ENCODE peak calls at places on chromosomes 11 and 22, in seven cellular contexts. One of them, this sample, is unnamed. For H3K9me3, the result is how much of the 10 kb centered on the place peaks cover.

GRCh38 chr11:47516984-47517853 is 35.7 kb downstream of the CELF1 start:
- DNase-seq in CD8-positive, alpha-beta memory T cell: no peak
- DNase-seq in spleen: no peak
- DNase-seq in right cardiac atrium: no peak
- DNase-seq in neuronal stem cell: no peak
- DNase-seq in cardiac muscle cell: no peak
- DNase-seq in prostate gland: no peak
- DNase-seq in this sample: no peak

GRCh38 chr11:45142241-45142885 is 4.1 kb upstream of the PRDM11 start:
- DNase-seq in spleen: no peak
- DNase-seq in neuronal stem cell: no peak
- DNase-seq in right cardiac atrium: no peak
- DNase-seq in prostate gland: no peak
- DNase-seq in cardiac muscle cell: peak
- DNase-seq in CD8-positive, alpha-beta memory T cell: no peak
- DNase-seq in this sample: no peak

GRCh38 chr11:128342511-128343133 is 244.7 kb downstream of the ETS1 start:
- DNase-seq in neuronal stem cell: no peak
- DNase-seq in spleen: peak
- DNase-seq in right cardiac atrium: peak
- DNase-seq in CD8-positive, alpha-beta memory T cell: peak
- DNase-seq in cardiac muscle cell: peak
- DNase-seq in prostate gland: no peak
- DNase-seq in this sample: peak

GRCh38 chr11:56932572-56933235 is 56.0 kb upstream of the OR5AK2 start:
- DNase-seq in cardiac muscle cell: peak
- DNase-seq in right cardiac atrium: no peak
- DNase-seq in spleen: no peak
- DNase-seq in neuronal stem cell: no peak
- DNase-seq in CD8-positive, alpha-beta memory T cell: no peak
- DNase-seq in prostate gland: peak
- DNase-seq in this sample: no peak

GRCh38 chr11:113148076-113148475 is 166.3 kb upstream of the TTC12 start:
- DNase-seq in cardiac muscle cell: no peak
- DNase-seq in neuronal stem cell: no peak
- DNase-seq in CD8-positive, alpha-beta memory T cell: no peak
- DNase-seq in spleen: no peak
- DNase-seq in right cardiac atrium: no peak
- DNase-seq in prostate gland: no peak
- DNase-seq in this sample: no peak

GRCh38 chr11:129768356-129768755 is 47.3 kb upstream of the TMEM45B start:
- DNase-seq in right cardiac atrium: no peak
- DNase-seq in CD8-positive, alpha-beta memory T cell: no peak
- DNase-seq in spleen: no peak
- DNase-seq in cardiac muscle cell: peak
- DNase-seq in neuronal stem cell: no peak
- DNase-seq in prostate gland: no peak
- DNase-seq in this sample: no peak

GRCh38 chr11:71433648-71434450 is 14.3 kb downstream of the DHCR7 start:
- DNase-seq in CD8-positive, alpha-beta memory T cell: no peak
- DNase-seq in right cardiac atrium: peak
- DNase-seq in neuronal stem cell: no peak
- DNase-seq in cardiac muscle cell: peak
- DNase-seq in prostate gland: peak
- DNase-seq in spleen: no peak
- DNase-seq in this sample: no peak

GRCh38 chr11:111532365-111532709 is 8.2 kb upstream of the LAYN start:
- DNase-seq in cardiac muscle cell: no peak
- DNase-seq in spleen: no peak
- DNase-seq in CD8-positive, alpha-beta memory T cell: no peak
- DNase-seq in right cardiac atrium: no peak
- DNase-seq in prostate gland: no peak
- DNase-seq in neuronal stem cell: no peak
- DNase-seq in this sample: no peak

GRCh38 chr11:21561589-21561988 is 631.3 kb upstream of the ANO5 start:
- DNase-seq in neuronal stem cell: no peak
- DNase-seq in prostate gland: no peak
- DNase-seq in right cardiac atrium: no peak
- DNase-seq in spleen: no peak
- DNase-seq in cardiac muscle cell: no peak
- DNase-seq in CD8-positive, alpha-beta memory T cell: no peak
- DNase-seq in this sample: no peak

GRCh38 chr11:11978792-11979486 is 29.5 kb downstream of the DKK3 start:
- DNase-seq in CD8-positive, alpha-beta memory T cell: no peak
- DNase-seq in cardiac muscle cell: peak
- DNase-seq in prostate gland: no peak
- DNase-seq in spleen: peak
- DNase-seq in right cardiac atrium: peak
- DNase-seq in neuronal stem cell: no peak
- DNase-seq in this sample: no peak

GRCh38 chr11:72726266-72727220 is 25.7 kb downstream of the ARAP1 start:
- DNase-seq in right cardiac atrium: no peak
- DNase-seq in neuronal stem cell: no peak
- DNase-seq in spleen: peak
- DNase-seq in CD8-positive, alpha-beta memory T cell: no peak
- DNase-seq in cardiac muscle cell: no peak
- DNase-seq in prostate gland: no peak
- DNase-seq in this sample: no peak

GRCh38 chr22:30127749-30128166 is 47.5 kb downstream of the HORMAD2 start:
- DNase-seq in spleen: no peak
- DNase-seq in cardiac muscle cell: peak
- DNase-seq in neuronal stem cell: no peak
- DNase-seq in prostate gland: no peak
- DNase-seq in CD8-positive, alpha-beta memory T cell: no peak
- DNase-seq in right cardiac atrium: no peak
- DNase-seq in this sample: no peak

GRCh38 chr11:1691878-1692707 is 4.9 kb upstream of the KRTAP5-6 start:
- DNase-seq in prostate gland: no peak
- DNase-seq in spleen: no peak
- DNase-seq in neuronal stem cell: no peak
- DNase-seq in CD8-positive, alpha-beta memory T cell: no peak
- DNase-seq in right cardiac atrium: no peak
- DNase-seq in cardiac muscle cell: no peak
- DNase-seq in this sample: no peak

GRCh38 chr22:29256606-29257325 is 11.0 kb downstream of the RHBDD3 start:
- DNase-seq in CD8-positive, alpha-beta memory T cell: no peak
- DNase-seq in spleen: no peak
- DNase-seq in right cardiac atrium: no peak
- DNase-seq in neuronal stem cell: no peak
- DNase-seq in cardiac muscle cell: no peak
- DNase-seq in prostate gland: no peak
- DNase-seq in this sample: no peak

GRCh38 chr11:109435121-109435742 is 13.2 kb downstream of the C11orf87 start:
- DNase-seq in neuronal stem cell: no peak
- DNase-seq in prostate gland: no peak
- DNase-seq in cardiac muscle cell: no peak
- DNase-seq in spleen: no peak
- DNase-seq in right cardiac atrium: no peak
- DNase-seq in CD8-positive, alpha-beta memory T cell: no peak
- DNase-seq in this sample: no peak

GRCh38 chr22:26975865-26976264 is 318.5 kb downstream of the MIAT start:
- DNase-seq in neuronal stem cell: no peak
- DNase-seq in right cardiac atrium: no peak
- DNase-seq in cardiac muscle cell: no peak
- DNase-seq in CD8-positive, alpha-beta memory T cell: no peak
- DNase-seq in spleen: no peak
- DNase-seq in prostate gland: no peak
- DNase-seq in this sample: no peak

GRCh38 chr11:73189315-73189714 is 28.8 kb upstream of the P2RY2 start:
- DNase-seq in CD8-positive, alpha-beta memory T cell: no peak
- DNase-seq in prostate gland: no peak
- DNase-seq in neuronal stem cell: no peak
- DNase-seq in spleen: peak
- DNase-seq in cardiac muscle cell: no peak
- DNase-seq in right cardiac atrium: peak
- DNase-seq in this sample: no peak

GRCh38 chr11:61912530-61912898 is 4.9 kb downstream of the RAB3IL1 start:
- DNase-seq in cardiac muscle cell: no peak
- DNase-seq in spleen: peak
- DNase-seq in CD8-positive, alpha-beta memory T cell: no peak
- DNase-seq in prostate gland: no peak
- DNase-seq in right cardiac atrium: peak
- DNase-seq in neuronal stem cell: no peak
- DNase-seq in this sample: no peak

GRCh38 chr22:20412474-20413216 is 18.7 kb downstream of the ZNF74 start:
- DNase-seq in neuronal stem cell: no peak
- DNase-seq in spleen: peak
- DNase-seq in right cardiac atrium: no peak
- DNase-seq in CD8-positive, alpha-beta memory T cell: no peak
- DNase-seq in cardiac muscle cell: no peak
- DNase-seq in prostate gland: no peak
- DNase-seq in this sample: no peak

GRCh38 chr11:115087791-115088190 is 409.5 kb downstream of the NXPE2 start:
- DNase-seq in cardiac muscle cell: no peak
- DNase-seq in spleen: no peak
- DNase-seq in prostate gland: no peak
- DNase-seq in neuronal stem cell: no peak
- DNase-seq in right cardiac atrium: no peak
- DNase-seq in CD8-positive, alpha-beta memory T cell: no peak
- DNase-seq in this sample: no peak

GRCh38 chr11:103528596-103528995 is 419.4 kb downstream of the DYNC2H1 start:
- DNase-seq in CD8-positive, alpha-beta memory T cell: no peak
- DNase-seq in spleen: no peak
- DNase-seq in neuronal stem cell: no peak
- DNase-seq in cardiac muscle cell: no peak
- DNase-seq in prostate gland: no peak
- DNase-seq in right cardiac atrium: no peak
- DNase-seq in this sample: no peak

GRCh38 chr22:44024288-44024908 is at the start of gene PARVB:
- DNase-seq in CD8-positive, alpha-beta memory T cell: no peak
- DNase-seq in right cardiac atrium: peak
- DNase-seq in spleen: peak
- DNase-seq in cardiac muscle cell: peak
- DNase-seq in neuronal stem cell: no peak
- DNase-seq in prostate gland: no peak
- DNase-seq in this sample: peak

GRCh38 chr22:43592470-43592869 is 180.7 kb downstream of the MPPED1 start:
- DNase-seq in cardiac muscle cell: peak
- DNase-seq in right cardiac atrium: no peak
- DNase-seq in CD8-positive, alpha-beta memory T cell: no peak
- DNase-seq in neuronal stem cell: peak
- DNase-seq in spleen: no peak
- DNase-seq in prostate gland: no peak
- DNase-seq in this sample: no peak

GRCh38 chr11:64611961-64612646 is 21.1 kb downstream of the SLC22A12 start:
- DNase-seq in spleen: no peak
- DNase-seq in right cardiac atrium: peak
- DNase-seq in CD8-positive, alpha-beta memory T cell: no peak
- DNase-seq in prostate gland: no peak
- DNase-seq in neuronal stem cell: no peak
- DNase-seq in cardiac muscle cell: no peak
- DNase-seq in this sample: no peak

GRCh38 chr11:122069946-122070345 is 46.1 kb downstream of the BLID start:
- DNase-seq in CD8-positive, alpha-beta memory T cell: no peak
- DNase-seq in prostate gland: no peak
- DNase-seq in neuronal stem cell: peak
- DNase-seq in right cardiac atrium: peak
- DNase-seq in spleen: no peak
- DNase-seq in cardiac muscle cell: peak
- DNase-seq in this sample: no peak

GRCh38 chr22:49170053-49170452 is 657.6 kb downstream of the BRD1 start:
- DNase-seq in prostate gland: no peak
- DNase-seq in right cardiac atrium: no peak
- DNase-seq in CD8-positive, alpha-beta memory T cell: no peak
- DNase-seq in cardiac muscle cell: no peak
- DNase-seq in spleen: no peak
- DNase-seq in neuronal stem cell: no peak
- DNase-seq in this sample: no peak
- H3K9me3 ChIP-seq in prostate gland: under half
- H3K9me3 ChIP-seq in right cardiac atrium: under half
- H3K9me3 ChIP-seq in CD8-positive, alpha-beta memory T cell: under half
- H3K9me3 ChIP-seq in cardiac muscle cell: under half
- H3K9me3 ChIP-seq in spleen: under half
- H3K9me3 ChIP-seq in neuronal stem cell: under half
- H3K9me3 ChIP-seq in this sample: under half

GRCh38 chr11:91790873-91791468 is 433.6 kb upstream of the FAT3 start:
- DNase-seq in right cardiac atrium: no peak
- DNase-seq in cardiac muscle cell: no peak
- DNase-seq in prostate gland: no peak
- DNase-seq in CD8-positive, alpha-beta memory T cell: no peak
- DNase-seq in neuronal stem cell: no peak
- DNase-seq in spleen: no peak
- DNase-seq in this sample: no peak
- H3K9me3 ChIP-seq in right cardiac atrium: under half
- H3K9me3 ChIP-seq in cardiac muscle cell: under half
- H3K9me3 ChIP-seq in prostate gland: under half
- H3K9me3 ChIP-seq in CD8-positive, alpha-beta memory T cell: under half
- H3K9me3 ChIP-seq in neuronal stem cell: under half
- H3K9me3 ChIP-seq in spleen: under half
- H3K9me3 ChIP-seq in this sample: under half

DNA sequence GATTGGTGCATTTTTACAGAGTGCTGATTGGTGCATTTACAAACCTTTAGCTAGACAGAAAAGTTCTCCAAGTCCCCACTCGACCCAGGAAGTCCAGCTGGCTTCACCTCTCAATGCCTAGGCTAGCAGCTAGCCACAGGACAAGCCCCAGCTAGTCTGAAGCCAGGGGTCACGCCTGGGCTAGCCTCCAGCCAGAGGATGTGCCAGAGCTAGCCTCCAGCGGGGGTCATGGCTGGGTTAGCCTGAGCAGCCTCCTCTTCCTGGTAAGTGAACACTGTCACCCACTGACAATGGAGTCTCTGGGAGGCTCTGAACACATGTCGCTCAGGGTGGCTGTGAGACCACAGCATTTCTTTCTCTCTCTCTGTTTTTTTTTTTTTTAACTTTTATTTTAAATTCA is 6.1 kb upstream of the SMIM38 start:
- DNase-seq in cardiac muscle cell: no peak
- DNase-seq in prostate gland: no peak
- DNase-seq in right cardiac atrium: no peak
- DNase-seq in spleen: peak
- DNase-seq in CD8-positive, alpha-beta memory T cell: no peak
- DNase-seq in neuronal stem cell: no peak
- DNase-seq in this sample: no peak
- H3K9me3 ChIP-seq in cardiac muscle cell: under half
- H3K9me3 ChIP-seq in prostate gland: under half
- H3K9me3 ChIP-seq in right cardiac atrium: under half
- H3K9me3 ChIP-seq in spleen: under half
- H3K9me3 ChIP-seq in CD8-positive, alpha-beta memory T cell: under half
- H3K9me3 ChIP-seq in neuronal stem cell: under half
- H3K9me3 ChIP-seq in this sample: under half

GRCh38 chr22:48494256-48494967 is 1333.3 kb downstream of the BRD1 start:
- DNase-seq in prostate gland: no peak
- DNase-seq in right cardiac atrium: no peak
- DNase-seq in cardiac muscle cell: no peak
- DNase-seq in CD8-positive, alpha-beta memory T cell: no peak
- DNase-seq in spleen: peak
- DNase-seq in neuronal stem cell: no peak
- DNase-seq in this sample: no peak

GRCh38 chr22:48493733-48494132 is 1333.9 kb downstream of the BRD1 start:
- DNase-seq in right cardiac atrium: peak
- DNase-seq in neuronal stem cell: no peak
- DNase-seq in CD8-positive, alpha-beta memory T cell: no peak
- DNase-seq in cardiac muscle cell: no peak
- DNase-seq in spleen: peak
- DNase-seq in prostate gland: no peak
- DNase-seq in this sample: no peak

GRCh38 chr22:48496226-48496845 is 1331.3 kb downstream of the BRD1 start:
- DNase-seq in neuronal stem cell: no peak
- DNase-seq in CD8-positive, alpha-beta memory T cell: no peak
- DNase-seq in spleen: peak
- DNase-seq in right cardiac atrium: no peak
- DNase-seq in prostate gland: no peak
- DNase-seq in cardiac muscle cell: no peak
- DNase-seq in this sample: no peak

GRCh38 chr22:48495751-48496080 is 1332.0 kb downstream of the BRD1 start:
- DNase-seq in prostate gland: no peak
- DNase-seq in spleen: peak
- DNase-seq in right cardiac atrium: no peak
- DNase-seq in CD8-positive, alpha-beta memory T cell: no peak
- DNase-seq in cardiac muscle cell: no peak
- DNase-seq in neuronal stem cell: no peak
- DNase-seq in this sample: no peak

GRCh38 chr22:48494968-48495750 is 1332.5 kb downstream of the BRD1 start:
- DNase-seq in CD8-positive, alpha-beta memory T cell: no peak
- DNase-seq in neuronal stem cell: no peak
- DNase-seq in right cardiac atrium: no peak
- DNase-seq in prostate gland: no peak
- DNase-seq in cardiac muscle cell: no peak
- DNase-seq in spleen: peak
- DNase-seq in this sample: no peak
- H3K9me3 ChIP-seq in CD8-positive, alpha-beta memory T cell: under half
- H3K9me3 ChIP-seq in neuronal stem cell: under half
- H3K9me3 ChIP-seq in right cardiac atrium: under half
- H3K9me3 ChIP-seq in prostate gland: under half
- H3K9me3 ChIP-seq in cardiac muscle cell: under half
- H3K9me3 ChIP-seq in spleen: under half
- H3K9me3 ChIP-seq in this sample: under half